ENCODE peak calls at places on chromosomes 2 and 18, in seven cellular contexts. One of them, this sample, is unnamed. For H3K4me1, the result is how much of the 10 kb centered on the place peaks cover.

GRCh38 chr2:117436697-117437096 is 377.8 kb upstream of the DDX18 start:
- DNase-seq in K562: no peak
- DNase-seq in GM12878: no peak
- DNase-seq in tibial nerve: no peak
- DNase-seq in pancreas: no peak
- DNase-seq in neural progenitor cell: no peak
- DNase-seq in lower lobe of right lung: no peak
- DNase-seq in this sample: no peak

GRCh38 chr18:2050016-2050415 is 521.3 kb downstream of the METTL4 start:
- DNase-seq in GM12878: no peak
- DNase-seq in tibial nerve: no peak
- DNase-seq in neural progenitor cell: no peak
- DNase-seq in lower lobe of right lung: no peak
- DNase-seq in pancreas: no peak
- DNase-seq in K562: no peak
- DNase-seq in this sample: no peak

GRCh38 chr2:53549497-53549896 is 218.1 kb upstream of the CHAC2 start:
- DNase-seq in tibial nerve: no peak
- DNase-seq in lower lobe of right lung: no peak
- DNase-seq in pancreas: no peak
- DNase-seq in neural progenitor cell: no peak
- DNase-seq in GM12878: no peak
- DNase-seq in K562: no peak
- DNase-seq in this sample: no peak

GRCh38 chr2:55590810-55591440 is 26.5 kb downstream of the PPP4R3B start:
- DNase-seq in GM12878: peak
- DNase-seq in lower lobe of right lung: no peak
- DNase-seq in K562: peak
- DNase-seq in neural progenitor cell: no peak
- DNase-seq in tibial nerve: no peak
- DNase-seq in pancreas: no peak
- DNase-seq in this sample: no peak

GRCh38 chr2:12251121-12251520 is 465.6 kb upstream of the TRIB2 start:
- DNase-seq in pancreas: no peak
- DNase-seq in K562: no peak
- DNase-seq in tibial nerve: no peak
- DNase-seq in GM12878: no peak
- DNase-seq in lower lobe of right lung: no peak
- DNase-seq in neural progenitor cell: no peak
- DNase-seq in this sample: no peak

GRCh38 chr2:25366629-25367028 is 24.9 kb upstream of the DNMT3A start:
- DNase-seq in neural progenitor cell: no peak
- DNase-seq in K562: no peak
- DNase-seq in tibial nerve: no peak
- DNase-seq in lower lobe of right lung: no peak
- DNase-seq in pancreas: no peak
- DNase-seq in GM12878: no peak
- DNase-seq in this sample: no peak

GRCh38 chr18:67862069-67862468 is 345.5 kb upstream of the DSEL start:
- DNase-seq in pancreas: no peak
- DNase-seq in GM12878: no peak
- DNase-seq in tibial nerve: no peak
- DNase-seq in K562: no peak
- DNase-seq in neural progenitor cell: no peak
- DNase-seq in lower lobe of right lung: no peak
- DNase-seq in this sample: no peak

GRCh38 chr2:105301646-105302045 is 27.9 kb downstream of the TGFBRAP1 start:
- DNase-seq in GM12878: no peak
- DNase-seq in tibial nerve: no peak
- DNase-seq in pancreas: no peak
- DNase-seq in K562: no peak
- DNase-seq in lower lobe of right lung: no peak
- DNase-seq in neural progenitor cell: no peak
- DNase-seq in this sample: no peak

GRCh38 chr18:45565280-45565970 is 49.9 kb upstream of the SLC14A2 start:
- DNase-seq in pancreas: no peak
- DNase-seq in K562: no peak
- DNase-seq in GM12878: no peak
- DNase-seq in lower lobe of right lung: no peak
- DNase-seq in neural progenitor cell: no peak
- DNase-seq in tibial nerve: no peak
- DNase-seq in this sample: no peak

GRCh38 chr2:46548103-46548486 is 68.7 kb downstream of the TMEM247 start:
- DNase-seq in neural progenitor cell: no peak
- DNase-seq in pancreas: no peak
- DNase-seq in tibial nerve: no peak
- DNase-seq in GM12878: no peak
- DNase-seq in lower lobe of right lung: peak
- DNase-seq in K562: no peak
- DNase-seq in this sample: peak

GRCh38 chr2:184945306-184945705 is 347.0 kb downstream of the ZNF804A start:
- DNase-seq in tibial nerve: no peak
- DNase-seq in GM12878: no peak
- DNase-seq in pancreas: no peak
- DNase-seq in neural progenitor cell: peak
- DNase-seq in K562: no peak
- DNase-seq in lower lobe of right lung: no peak
- DNase-seq in this sample: no peak

GRCh38 chr2:105538840-105539239 is 140.0 kb upstream of the FHL2 start:
- DNase-seq in neural progenitor cell: no peak
- DNase-seq in GM12878: no peak
- DNase-seq in lower lobe of right lung: no peak
- DNase-seq in tibial nerve: no peak
- DNase-seq in pancreas: no peak
- DNase-seq in K562: no peak
- DNase-seq in this sample: no peak

GRCh38 chr18:24112874-24113615 is 25.8 kb upstream of the CABYR start:
- DNase-seq in K562: no peak
- DNase-seq in pancreas: peak
- DNase-seq in neural progenitor cell: no peak
- DNase-seq in lower lobe of right lung: no peak
- DNase-seq in GM12878: no peak
- DNase-seq in tibial nerve: no peak
- DNase-seq in this sample: no peak

GRCh38 chr2:37916512-37917082 is 8.5 kb upstream of the RMDN2 start:
- DNase-seq in pancreas: no peak
- DNase-seq in tibial nerve: peak
- DNase-seq in lower lobe of right lung: peak
- DNase-seq in neural progenitor cell: no peak
- DNase-seq in K562: no peak
- DNase-seq in GM12878: no peak
- DNase-seq in this sample: peak

GRCh38 chr2:165015052-165015642 is 59.8 kb upstream of the SLC38A11 start:
- DNase-seq in tibial nerve: peak
- DNase-seq in pancreas: peak
- DNase-seq in lower lobe of right lung: peak
- DNase-seq in GM12878: no peak
- DNase-seq in neural progenitor cell: peak
- DNase-seq in K562: peak
- DNase-seq in this sample: peak

GRCh38 chr2:99806758-99807157 is 316.9 kb upstream of the REV1 start:
- DNase-seq in GM12878: no peak
- DNase-seq in pancreas: no peak
- DNase-seq in lower lobe of right lung: no peak
- DNase-seq in K562: no peak
- DNase-seq in neural progenitor cell: no peak
- DNase-seq in tibial nerve: no peak
- DNase-seq in this sample: no peak

GRCh38 chr2:33859191-33859590 is 260.1 kb upstream of the FAM98A start:
- DNase-seq in tibial nerve: no peak
- DNase-seq in neural progenitor cell: no peak
- DNase-seq in pancreas: no peak
- DNase-seq in lower lobe of right lung: no peak
- DNase-seq in K562: no peak
- DNase-seq in GM12878: no peak
- DNase-seq in this sample: no peak

GRCh38 chr2:168090366-168091019 is 156.9 kb downstream of the STK39 start:
- DNase-seq in tibial nerve: no peak
- DNase-seq in pancreas: no peak
- DNase-seq in neural progenitor cell: no peak
- DNase-seq in GM12878: peak
- DNase-seq in K562: no peak
- DNase-seq in lower lobe of right lung: no peak
- DNase-seq in this sample: no peak

GRCh38 chr2:109266998-109267854 is 138.2 kb downstream of the SH3RF3 start:
- DNase-seq in neural progenitor cell: peak
- DNase-seq in lower lobe of right lung: no peak
- DNase-seq in GM12878: no peak
- DNase-seq in K562: no peak
- DNase-seq in pancreas: no peak
- DNase-seq in tibial nerve: no peak
- DNase-seq in this sample: no peak

DNA sequence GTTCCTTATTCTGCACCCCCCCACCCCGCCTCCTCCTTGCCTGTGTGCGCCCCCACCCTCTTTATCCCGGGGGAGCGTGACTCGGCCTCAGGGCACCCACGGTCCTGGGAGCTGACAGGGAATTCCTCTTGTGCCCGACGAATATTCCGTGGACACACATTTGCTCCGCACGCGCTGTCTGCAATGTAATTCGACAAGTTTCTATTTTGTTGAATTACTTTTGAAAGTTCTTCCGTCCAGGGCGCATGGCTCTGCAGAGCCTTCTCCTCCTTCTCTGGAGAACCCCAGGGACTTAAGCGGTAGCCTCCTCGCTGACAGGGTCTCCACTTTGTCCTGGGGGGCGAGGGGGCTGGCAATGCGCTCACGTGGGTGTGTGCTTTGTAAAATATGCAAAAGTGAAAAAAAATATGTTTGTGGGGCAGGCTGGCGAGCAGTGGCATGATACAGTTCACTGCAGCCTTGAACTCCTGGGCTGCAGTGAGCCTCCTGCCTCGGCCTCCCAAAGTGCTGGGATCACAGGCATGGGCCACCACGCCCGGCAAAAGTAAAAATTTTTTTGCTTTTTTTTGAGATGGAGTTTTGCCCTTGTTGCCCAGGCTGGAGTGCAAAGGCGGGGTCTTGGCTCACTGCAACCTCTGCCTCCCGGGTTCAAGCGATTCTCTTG is 632 bp upstream of the PDIA6 start:
- DNase-seq in tibial nerve: no peak
- DNase-seq in neural progenitor cell: no peak
- DNase-seq in lower lobe of right lung: no peak
- DNase-seq in K562: no peak
- DNase-seq in GM12878: no peak
- DNase-seq in pancreas: no peak
- DNase-seq in this sample: no peak
- H3K27ac ChIP-seq in tibial nerve: peak
- H3K27ac ChIP-seq in neural progenitor cell: no peak
- H3K27ac ChIP-seq in lower lobe of right lung: peak
- H3K27ac ChIP-seq in K562: peak
- H3K27ac ChIP-seq in GM12878: no peak
- H3K27ac ChIP-seq in pancreas: peak
- H3K27ac ChIP-seq in this sample: peak

GRCh38 chr18:63198868-63199742 is 120.5 kb downstream of the BCL2 start:
- DNase-seq in K562: no peak
- DNase-seq in lower lobe of right lung: no peak
- DNase-seq in pancreas: no peak
- DNase-seq in neural progenitor cell: no peak
- DNase-seq in tibial nerve: no peak
- DNase-seq in GM12878: no peak
- DNase-seq in this sample: no peak
- TF ChIP-seq CTCF in K562: no peak
- TF ChIP-seq CTCF in lower lobe of right lung: no peak
- TF ChIP-seq CTCF in pancreas: no peak
- TF ChIP-seq CTCF in neural progenitor cell: no peak
- TF ChIP-seq CTCF in tibial nerve: no peak
- TF ChIP-seq CTCF in GM12878: no peak
- TF ChIP-seq CTCF in this sample: no peak

GRCh38 chr18:58865714-58866113 is 1.0 kb downstream of the ZNF532 start:
- DNase-seq in lower lobe of right lung: no peak
- DNase-seq in neural progenitor cell: no peak
- DNase-seq in tibial nerve: no peak
- DNase-seq in pancreas: no peak
- DNase-seq in GM12878: no peak
- DNase-seq in K562: no peak
- DNase-seq in this sample: no peak
- H3K4me1 ChIP-seq in lower lobe of right lung: half or more
- H3K4me1 ChIP-seq in neural progenitor cell: half or more
- H3K4me1 ChIP-seq in tibial nerve: under half
- H3K4me1 ChIP-seq in pancreas: under half
- H3K4me1 ChIP-seq in GM12878: under half
- H3K4me1 ChIP-seq in K562: under half
- H3K4me1 ChIP-seq in this sample: half or more

GRCh38 chr18:59691046-59691395 is 6.2 kb downstream of the CCBE1 start:
- DNase-seq in K562: no peak
- DNase-seq in neural progenitor cell: no peak
- DNase-seq in tibial nerve: no peak
- DNase-seq in GM12878: no peak
- DNase-seq in pancreas: no peak
- DNase-seq in lower lobe of right lung: no peak
- DNase-seq in this sample: no peak

GRCh38 chr18:59695551-59695950 is 1.7 kb downstream of the CCBE1 start:
- DNase-seq in pancreas: no peak
- DNase-seq in neural progenitor cell: no peak
- DNase-seq in lower lobe of right lung: no peak
- DNase-seq in tibial nerve: no peak
- DNase-seq in GM12878: no peak
- DNase-seq in K562: no peak
- DNase-seq in this sample: no peak

GRCh38 chr18:59690216-59691045 is 6.8 kb downstream of the CCBE1 start:
- DNase-seq in lower lobe of right lung: no peak
- DNase-seq in GM12878: no peak
- DNase-seq in pancreas: no peak
- DNase-seq in tibial nerve: no peak
- DNase-seq in K562: no peak
- DNase-seq in neural progenitor cell: peak
- DNase-seq in this sample: no peak

GRCh38 chr18:59694824-59695223 is 2.4 kb downstream of the CCBE1 start:
- DNase-seq in pancreas: no peak
- DNase-seq in GM12878: no peak
- DNase-seq in neural progenitor cell: no peak
- DNase-seq in tibial nerve: no peak
- DNase-seq in lower lobe of right lung: no peak
- DNase-seq in K562: no peak
- DNase-seq in this sample: no peak

DNA sequence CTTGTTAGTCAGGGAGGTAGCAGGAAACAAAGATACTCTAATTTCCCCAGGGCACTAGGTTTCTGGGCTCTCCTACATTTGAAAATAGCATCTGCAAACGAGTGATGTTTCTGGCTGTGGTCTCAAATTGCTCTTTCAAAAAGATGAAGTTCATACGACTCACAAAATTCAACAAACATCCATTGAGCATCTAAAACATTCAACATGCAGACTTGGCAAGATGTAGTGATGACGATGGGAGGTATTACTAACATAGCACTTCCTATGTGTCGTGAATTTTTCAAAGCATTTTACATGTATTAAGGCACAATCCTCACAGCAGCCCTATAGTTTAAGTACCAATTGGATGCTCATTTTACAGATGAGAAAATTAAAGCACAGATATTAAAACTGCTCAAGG is 5.2 kb downstream of the CCBE1 start:
- DNase-seq in lower lobe of right lung: no peak
- DNase-seq in pancreas: no peak
- DNase-seq in GM12878: no peak
- DNase-seq in K562: no peak
- DNase-seq in tibial nerve: no peak
- DNase-seq in neural progenitor cell: no peak
- DNase-seq in this sample: no peak
- H3K27ac ChIP-seq in lower lobe of right lung: no peak
- H3K27ac ChIP-seq in pancreas: no peak
- H3K27ac ChIP-seq in GM12878: no peak
- H3K27ac ChIP-seq in K562: no peak
- H3K27ac ChIP-seq in tibial nerve: no peak
- H3K27ac ChIP-seq in neural progenitor cell: no peak
- H3K27ac ChIP-seq in this sample: no peak

GRCh38 chr2:240611601-240612210 is 13.6 kb upstream of the GPR35 start:
- DNase-seq in lower lobe of right lung: peak
- DNase-seq in pancreas: no peak
- DNase-seq in K562: no peak
- DNase-seq in neural progenitor cell: no peak
- DNase-seq in tibial nerve: no peak
- DNase-seq in GM12878: no peak
- DNase-seq in this sample: no peak
- TF ChIP-seq CTCF in lower lobe of right lung: no peak
- TF ChIP-seq CTCF in pancreas: no peak
- TF ChIP-seq CTCF in K562: no peak
- TF ChIP-seq CTCF in neural progenitor cell: no peak
- TF ChIP-seq CTCF in tibial nerve: no peak
- TF ChIP-seq CTCF in GM12878: no peak
- TF ChIP-seq CTCF in this sample: no peak

This sample was measured in psoas muscle.